ENCODE peak calls at places on chromosomes 16 and 17, in nine cellular contexts. A is left ventricle myocardium inferior; F is fibroblast of pulmonary artery; K is H54; X is NCI-H2081; C is A549; H is activated T-helper 1 cell treated with anti-CD3 and anti-CD28 coated beads, Interleukin-2, amount 50 U/mL, for 16 hours; G is MV-4-11; Q is activated CD4-positive, alpha-beta memory T cell treated with anti-CD3 and anti-CD28 coated beads for 36 hours. V is an unnamed sample.

GRCh38 chr17:78818932-78819331 is 21.7 kb downstream of the USP36 start:
- DNase-seq in A (no peak), F (no peak), K (no peak), X (no peak), C (no peak), H (no peak), G (no peak), Q (peak), V (peak)

GRCh38 chr17:78528541-78528940 is 48.7 kb downstream of the DNAH17 start:
- DNase-seq in A (no peak), F (no peak), K (no peak), X (peak), C (no peak), H (no peak), G (no peak), Q (no peak), V (peak)

GRCh38 chr17:67290244-67290993 is 45.4 kb upstream of the HELZ start:
- DNase-seq in A (no peak), F (no peak), K (no peak), X (no peak), C (no peak), H (no peak), G (no peak), Q (no peak), V (no peak)

GRCh38 chr17:1961187-1961586 is 63.9 kb downstream of the RTN4RL1 start:
- DNase-seq in A (no peak), F (no peak), K (no peak), X (peak), C (no peak), H (no peak), G (no peak), Q (no peak), V (no peak)

GRCh38 chr17:50745631-50746030 is 21.7 kb downstream of the ANKRD40CL start:
- DNase-seq in A (no peak), F (no peak), K (no peak), X (no peak), C (no peak), H (no peak), G (no peak), Q (no peak), V (no peak)

GRCh38 chr16:89982318-89982717 is 33.8 kb downstream of the DEF8 start:
- DNase-seq in A (no peak), F (no peak), K (no peak), X (no peak), C (no peak), H (no peak), G (no peak), Q (no peak), V (no peak)

GRCh38 chr16:84234656-84235285 is 5.0 kb downstream of the KCNG4 start:
- DNase-seq in A (no peak), F (peak), K (no peak), X (no peak), C (no peak), H (no peak), G (no peak), Q (no peak), V (no peak)

GRCh38 chr17:76635659-76636360 is 7.7 kb downstream of the ST6GALNAC1 start:
- DNase-seq in A (no peak), F (peak), K (no peak), X (no peak), C (no peak), H (no peak), G (no peak), Q (no peak), V (no peak)

V was measured in CD4-positive, CD25-positive, alpha-beta regulatory T cell.